ENCODE peak calls at places on chromosomes 6 and 20, in eight cellular contexts. P is naive thymus-derived CD4-positive, alpha-beta T cell; F is lung; X is mucosa of descending colon; D is left ventricle myocardium inferior; U is HCT116; Z is thyroid gland; A is lower lobe of right lung. W is an unnamed sample. For H3K9me3, the result is how much of the 10 kb centered on the place peaks cover.

GRCh38 chr20:20364016-20364746 is 3.7 kb upstream of the INSM1 start:
- DNase-seq in X (no peak), A (no peak), U (no peak), Z (no peak), D (no peak), F (no peak), P (no peak), W (no peak)

GRCh38 chr6:95110767-95111166 is 466.6 kb upstream of the MANEA start:
- DNase-seq in A (no peak), U (no peak), X (no peak), D (no peak), P (no peak), F (no peak), Z (no peak), W (no peak)

GRCh38 chr20:33925867-33926266 is 67.8 kb upstream of the RALY start:
- DNase-seq in P (no peak), Z (no peak), A (no peak), F (no peak), D (no peak), X (no peak), U (no peak), W (no peak)

GRCh38 chr6:94636780-94637385 is 940.5 kb upstream of the MANEA start:
- DNase-seq in P (no peak), D (no peak), A (no peak), U (peak), F (no peak), X (no peak), Z (no peak), W (no peak)

GRCh38 chr6:112717856-112718255 is 370.7 kb downstream of the RFPL4B start:
- DNase-seq in Z (no peak), A (no peak), X (no peak), U (no peak), D (no peak), P (no peak), F (no peak), W (no peak)

GRCh38 chr20:34283844-34284243 is 19.3 kb downstream of the AHCY start:
- DNase-seq in F (no peak), A (no peak), U (no peak), D (no peak), Z (no peak), P (no peak), X (no peak), W (no peak)

GRCh38 chr20:62032606-62033368 is 32.9 kb downstream of the TAF4 start:
- DNase-seq in A (no peak), Z (no peak), F (no peak), X (no peak), P (no peak), U (no peak), D (no peak), W (no peak)

GRCh38 chr6:45438156-45438555 is 60.4 kb upstream of the SUPT3H start:
- DNase-seq in Z (no peak), F (no peak), X (no peak), A (no peak), D (no peak), P (no peak), U (no peak), W (no peak)

GRCh38 chr6:145327497-145328055 is 407.7 kb downstream of the EPM2A start:
- DNase-seq in D (no peak), P (no peak), U (no peak), Z (no peak), X (no peak), A (no peak), F (no peak), W (no peak)

GRCh38 chr6:156774872-156775405 is 2.2 kb upstream of the ARID1B start:
- DNase-seq in X (no peak), Z (no peak), A (no peak), F (no peak), P (no peak), D (no peak), U (no peak), W (no peak)

GRCh38 chr20:46252352-46253091 is 55.8 kb downstream of the CDH22 start:
- DNase-seq in P (no peak), X (no peak), A (no peak), U (no peak), D (no peak), Z (no peak), F (no peak), W (no peak)

GRCh38 chr6:112331306-112331705 is 15.8 kb upstream of the RFPL4B start:
- DNase-seq in A (no peak), U (no peak), Z (no peak), X (no peak), D (no peak), F (no peak), P (no peak), W (no peak)

GRCh38 chr6:165456327-165456726 is 146.9 kb upstream of the C6orf118 start:
- DNase-seq in D (no peak), Z (no peak), U (no peak), F (no peak), X (no peak), A (no peak), P (no peak), W (no peak)

GRCh38 chr6:111764238-111765182 is 108.7 kb downstream of the FYN start:
- DNase-seq in U (no peak), P (no peak), D (no peak), A (no peak), X (peak), F (no peak), Z (no peak), W (no peak)

GRCh38 chr20:16158976-16159286 is 414.3 kb downstream of the KIF16B start:
- DNase-seq in Z (no peak), P (no peak), U (no peak), D (no peak), F (no peak), X (no peak), A (no peak), W (no peak)

GRCh38 chr6:150129616-150130505 is 13.0 kb upstream of the PPP1R14C start:
- DNase-seq in U (no peak), P (no peak), Z (no peak), D (no peak), X (no peak), F (no peak), A (no peak), W (no peak)
- H3K9me3 ChIP-seq in U (under half), P (under half), Z (under half), D (under half), X (under half), F (under half), A (under half), W (under half)

GRCh38 chr20:3160418-3160817 is 753 bp upstream of the FASTKD5 start:
- DNase-seq in A (no peak), F (no peak), P (no peak), Z (no peak), D (no peak), X (no peak), U (no peak), W (no peak)
- H3K4me3 ChIP-seq in A (peak), F (no peak), P (no peak), Z (no peak), D (peak), X (no peak), U (peak), W (peak)

DNA sequence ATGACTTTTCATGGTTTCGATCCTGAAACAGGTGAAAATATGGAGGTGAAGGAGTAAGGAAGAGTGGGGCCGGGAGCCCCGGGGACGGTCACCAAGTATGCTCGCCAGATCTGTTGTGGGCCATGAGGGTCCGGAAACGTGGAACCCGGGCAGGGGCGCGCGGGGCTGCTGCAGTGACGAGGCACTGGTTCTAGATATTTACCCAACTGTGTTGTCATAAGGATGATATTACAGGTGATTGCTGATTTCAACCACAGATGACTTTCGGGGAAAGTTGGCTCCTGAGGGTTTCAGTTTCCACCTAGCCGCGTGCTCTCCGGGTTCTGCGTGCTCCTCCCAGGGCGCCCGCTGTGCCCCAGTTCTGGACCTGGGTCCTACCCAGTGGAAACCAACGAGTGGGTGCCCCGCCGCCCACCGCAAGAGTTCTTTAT is 12.2 kb downstream of the RAET1G start:
- DNase-seq in F (no peak), P (no peak), A (no peak), U (no peak), D (no peak), X (no peak), Z (no peak), W (no peak)
- H3K9me3 ChIP-seq in F (under half), P (under half), A (under half), U (under half), D (under half), X (under half), Z (under half), W (under half)

GRCh38 chr6:13615802-13616140 is 636 bp downstream of the NOL7 start:
- DNase-seq in X (peak), D (peak), U (no peak), P (no peak), A (peak), F (no peak), Z (peak), W (peak)
- H3K4me3 ChIP-seq in X (peak), D (peak), U (peak), P (peak), A (peak), F (peak), Z (peak), W (peak)

GRCh38 chr20:19021406-19022117 is 190.9 kb upstream of the SLC24A3 start:
- DNase-seq in X (no peak), D (no peak), P (no peak), F (peak), A (no peak), Z (no peak), U (no peak), W (no peak)
- H3K9me3 ChIP-seq in X (under half), D (under half), P (under half), F (under half), A (under half), Z (under half), U (under half), W (under half)

GRCh38 chr6:139881728-139882211 is 507.3 kb upstream of the CITED2 start:
- DNase-seq in X (no peak), U (peak), P (no peak), D (no peak), Z (peak), A (no peak), F (no peak), W (no peak)
- H3K4me3 ChIP-seq in X (no peak), U (no peak), P (no peak), D (peak), Z (no peak), A (no peak), F (no peak), W (no peak)

GRCh38 chr6:167409078-167409477 is 84.2 kb downstream of the TTLL2 start:
- DNase-seq in Z (no peak), U (no peak), A (no peak), F (no peak), D (no peak), X (no peak), P (no peak), W (no peak)
- H3K9me3 ChIP-seq in Z (under half), U (under half), A (under half), F (under half), D (under half), X (under half), P (under half), W (under half)

GRCh38 chr6:32152414-32153251 is 894 bp upstream of the PRRT1 start:
- DNase-seq in D (no peak), Z (peak), F (no peak), A (no peak), X (no peak), P (no peak), U (no peak), W (no peak)
- H3K4me3 ChIP-seq in D (peak), Z (no peak), F (no peak), A (peak), X (no peak), P (peak), U (peak), W (peak)

DNA sequence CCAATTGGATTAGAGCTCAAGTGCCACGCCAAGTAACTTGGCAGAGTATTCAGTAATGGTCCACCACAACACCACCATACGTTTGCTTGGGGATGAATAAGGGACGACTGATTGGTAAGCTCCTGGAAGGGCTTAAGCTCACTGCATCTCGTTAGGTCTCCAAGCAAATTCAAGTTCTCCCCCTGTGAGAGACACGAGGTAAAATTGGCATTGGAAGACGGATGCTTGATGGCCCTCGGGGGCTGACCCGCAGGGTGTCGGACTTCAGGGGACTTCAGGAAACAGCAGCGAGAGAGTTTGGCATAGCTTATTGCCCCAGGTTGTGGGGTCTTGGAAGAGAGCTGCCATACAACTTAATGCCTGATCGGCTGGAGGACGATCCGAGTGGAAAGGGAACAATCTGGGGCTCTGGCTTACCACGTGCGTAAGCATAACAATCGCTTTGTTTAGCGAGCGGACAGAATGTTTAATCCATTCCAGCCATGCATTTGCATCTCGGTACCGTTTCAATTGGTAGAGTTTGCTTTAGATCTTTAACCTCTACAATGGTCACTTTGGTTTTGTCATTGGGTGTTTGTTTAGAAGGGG is 4.8 kb upstream of the ZNFX1 start:
- DNase-seq in U (no peak), P (no peak), F (no peak), Z (no peak), A (no peak), D (no peak), X (no peak), W (no peak)
- H3K9me3 ChIP-seq in U (under half), P (half or more), F (under half), Z (under half), A (under half), D (half or more), X (half or more), W (half or more)